ENCODE peak calls at places on chromosome 11, in ten cellular contexts. E is CD4-positive, alpha-beta T cell; S is WTC11; Z is Right ventricle myocardium superior; T is IMR-90; I is spleen; W is HEK293T; F is NCI-H1092; K is amniotic stem cell; U is stimulated activated CD4-positive, alpha-beta T cell treated with anti-CD3 and anti-CD28 coated beads, Interleukin-4, amount 100 ng/mL, for 4 hours. Q is an unnamed sample.

GRCh38 chr11:94315664-94316063 is 11.3 kb downstream of the IZUMO1R start:
- DNase-seq in E (no peak), S (no peak), Z (no peak), T (peak; percentile 36), I (no peak), W (no peak), F (no peak), K (no peak), U (no peak), Q (no peak)

GRCh38 chr11:111189466-111189865 is 56.1 kb upstream of the POU2AF2 start:
- DNase-seq in E (no peak), S (no peak), Z (no peak), T (peak; percentile 35), I (no peak), W (no peak), F (no peak), K (no peak), U (no peak), Q (no peak)

GRCh38 chr11:19683862-19684491 is 28.7 kb upstream of the NAV2 start:
- DNase-seq in E (no peak), S (no peak), Z (no peak), T (no peak), I (no peak), W (no peak), F (no peak), K (no peak), U (no peak), Q (no peak)

GRCh38 chr11:41921991-41922390 is 462.5 kb upstream of the LRRC4C start:
- DNase-seq in E (no peak), S (peak; percentile 14), Z (no peak), T (no peak), I (no peak), W (no peak), F (no peak), K (no peak), U (no peak), Q (no peak)

GRCh38 chr11:49995559-49995958 is 13.2 kb upstream of the OR4C12 start:
- DNase-seq in E (no peak), S (peak; percentile 32), Z (no peak), T (peak; percentile 50), I (no peak), W (peak; percentile 6), F (peak; percentile 36), K (no peak), U (no peak), Q (no peak)

GRCh38 chr11:93000511-93001476 is 31.3 kb downstream of the MTNR1B start:
- DNase-seq in E (no peak), S (no peak), Z (no peak), T (peak; percentile 95), I (no peak), W (no peak), F (no peak), K (peak; percentile 71), U (no peak), Q (no peak)

GRCh38 chr11:70630068-70630467 is 231.7 kb downstream of the CTTN start:
- DNase-seq in E (no peak), S (no peak), Z (no peak), T (no peak), I (no peak), W (no peak), F (no peak), K (no peak), U (no peak), Q (no peak)

GRCh38 chr11:44589301-44589700 is 23.8 kb downstream of the CD82 start:
- DNase-seq in E (no peak), S (no peak), Z (no peak), T (peak; percentile 97), I (no peak), W (no peak), F (no peak), K (peak; percentile 49), U (no peak), Q (no peak)

GRCh38 chr11:18013790-18014507 is 1.1 kb upstream of the SERGEF start:
- DNase-seq in E (no peak), S (peak; percentile 12), Z (no peak), T (no peak), I (no peak), W (no peak), F (no peak), K (no peak), U (no peak), Q (no peak)

GRCh38 chr11:47977651-47978050 is 2.7 kb upstream of the PTPRJ start:
- DNase-seq in E (no peak), S (no peak), Z (no peak), T (peak; percentile 38), I (no peak), W (no peak), F (no peak), K (no peak), U (no peak), Q (no peak)

GRCh38 chr11:116696381-116696941 is 76.3 kb downstream of the BUD13 start:
- DNase-seq in E (no peak), S (peak; percentile 32), Z (no peak), T (no peak), I (peak; percentile 59), W (no peak), F (peak; percentile 38), K (no peak), U (no peak), Q (no peak)

GRCh38 chr11:83676061-83676460 is 389.9 kb upstream of the CCDC90B start:
- DNase-seq in E (no peak), S (no peak), Z (no peak), T (no peak), I (no peak), W (no peak), F (no peak), K (no peak), U (no peak), Q (no peak)

GRCh38 chr11:115672999-115673411 is 168.8 kb upstream of the CADM1 start:
- DNase-seq in E (no peak), S (no peak), Z (peak; percentile 46), T (peak; percentile 73), I (no peak), W (no peak), F (no peak), K (no peak), U (no peak), Q (peak; percentile 51)

GRCh38 chr11:31763296-31763695 is 47.8 kb downstream of the PAX6 start:
- DNase-seq in E (no peak), S (no peak), Z (no peak), T (no peak), I (no peak), W (no peak), F (no peak), K (no peak), U (no peak), Q (no peak)

GRCh38 chr11:2194877-2195755 is 23.5 kb upstream of the TH start:
- DNase-seq in E (peak; percentile 30), S (peak; percentile 87), Z (peak; percentile 59), T (peak; percentile 6), I (no peak), W (peak; percentile 76), F (peak; percentile 55), K (no peak), U (peak; percentile 58), Q (peak; percentile 54)

GRCh38 chr11:1557168-1557884 is 14.7 kb downstream of the DUSP8 start:
- DNase-seq in E (no peak), S (no peak), Z (peak; percentile 36), T (no peak), I (no peak), W (no peak), F (no peak), K (no peak), U (no peak), Q (peak; percentile 30)

GRCh38 chr11:58830693-58831301 is 13.7 kb downstream of the GLYATL2 start:
- DNase-seq in E (no peak), S (no peak), Z (no peak), T (no peak), I (no peak), W (no peak), F (no peak), K (no peak), U (no peak), Q (no peak)

GRCh38 chr11:1387521-1387920 is 2.2 kb upstream of the BRSK2 start:
- DNase-seq in E (no peak), S (no peak), Z (peak; percentile 23), T (no peak), I (peak; percentile 74), W (no peak), F (no peak), K (no peak), U (no peak), Q (peak; percentile 20)

GRCh38 chr11:33375688-33376311 is 118.6 kb downstream of the HIPK3 start:
- DNase-seq in E (no peak), S (peak; percentile 61), Z (no peak), T (peak; percentile 28), I (no peak), W (peak; percentile 20), F (peak; percentile 60), K (no peak), U (no peak), Q (peak; percentile 28)

GRCh38 chr11:35914824-35915223 is 29.0 kb upstream of the LDLRAD3 start:
- DNase-seq in E (no peak), S (no peak), Z (no peak), T (no peak), I (no peak), W (no peak), F (no peak), K (no peak), U (no peak), Q (no peak)

GRCh38 chr11:60528465-60528864 is 13.3 kb downstream of the MS4A13 start:
- DNase-seq in E (no peak), S (no peak), Z (no peak), T (no peak), I (no peak), W (no peak), F (no peak), K (no peak), U (no peak), Q (no peak)

GRCh38 chr11:90594658-90595057 is 371.8 kb upstream of the CHORDC1 start:
- DNase-seq in E (no peak), S (no peak), Z (no peak), T (no peak), I (no peak), W (peak; percentile 12), F (no peak), K (no peak), U (no peak), Q (no peak)

GRCh38 chr11:35165416-35166368 is 26.7 kb downstream of the CD44 start:
- DNase-seq in E (peak; percentile 72), S (no peak), Z (peak; percentile 40), T (peak; percentile 50), I (peak; percentile 84), W (no peak), F (no peak), K (no peak), U (peak; percentile 44), Q (no peak)

GRCh38 chr11:24134879-24135588 is 361.8 kb upstream of the LUZP2 start:
- DNase-seq in E (no peak), S (no peak), Z (no peak), T (no peak), I (no peak), W (no peak), F (no peak), K (no peak), U (no peak), Q (no peak)

GRCh38 chr11:86277741-86278140 is 24.3 kb upstream of the HIKESHI start:
- DNase-seq in E (no peak), S (no peak), Z (no peak), T (peak; percentile 6), I (no peak), W (no peak), F (no peak), K (no peak), U (no peak), Q (no peak)

GRCh38 chr11:64072403-64072802 is 36.7 kb downstream of the FLRT1 start:
- DNase-seq in E (no peak), S (no peak), Z (no peak), T (no peak), I (no peak), W (no peak), F (no peak), K (no peak), U (no peak), Q (no peak)

GRCh38 chr11:64299847-64300648 is at the start of gene CATSPERZ:
- DNase-seq in E (no peak), S (peak; percentile 36), Z (no peak), T (no peak), I (no peak), W (no peak), F (no peak), K (no peak), U (no peak), Q (peak; percentile 38)

GRCh38 chr11:62388999-62389398 is 29.8 kb upstream of the SCGB1A1 start:
- DNase-seq in E (no peak), S (no peak), Z (no peak), T (no peak), I (no peak), W (no peak), F (no peak), K (no peak), U (no peak), Q (no peak)